ENCODE peak calls at places on chromosomes 7 and 10, in four cellular contexts. One of them, this sample, is unnamed.

GRCh38 chr7:119963654-119964053 is 309.3 kb upstream of the KCND2 start:
- DNase-seq in heart right ventricle: no peak
- DNase-seq in tibial artery: no peak
- DNase-seq in RWPE1: no peak
- DNase-seq in this sample: no peak

GRCh38 chr7:121620206-121620605 is 224.1 kb upstream of the FAM3C start:
- DNase-seq in heart right ventricle: no peak
- DNase-seq in tibial artery: no peak
- DNase-seq in RWPE1: no peak
- DNase-seq in this sample: no peak

GRCh38 chr7:30166841-30167235 is 32.1 kb downstream of the MTURN start:
- DNase-seq in heart right ventricle: no peak
- DNase-seq in tibial artery: no peak
- DNase-seq in RWPE1: no peak
- DNase-seq in this sample: no peak

GRCh38 chr7:43763183-43763582 is 4.7 kb downstream of the BLVRA start:
- DNase-seq in heart right ventricle: no peak
- DNase-seq in tibial artery: no peak
- DNase-seq in RWPE1: no peak
- DNase-seq in this sample: no peak

GRCh38 chr7:136369225-136369624 is 392.1 kb upstream of the MTPN start:
- DNase-seq in heart right ventricle: no peak
- DNase-seq in tibial artery: no peak
- DNase-seq in RWPE1: no peak
- DNase-seq in this sample: no peak

GRCh38 chr10:96577037-96577436 is 9.8 kb downstream of the TM9SF3 start:
- DNase-seq in heart right ventricle: no peak
- DNase-seq in tibial artery: no peak
- DNase-seq in RWPE1: no peak
- DNase-seq in this sample: no peak

GRCh38 chr7:84219310-84219709 is 24.7 kb upstream of the SEMA3A start:
- DNase-seq in heart right ventricle: no peak
- DNase-seq in tibial artery: no peak
- DNase-seq in RWPE1: no peak
- DNase-seq in this sample: no peak

GRCh38 chr7:38107486-38107893 is 70.6 kb upstream of the STARD3NL start:
- DNase-seq in heart right ventricle: no peak
- DNase-seq in tibial artery: peak
- DNase-seq in RWPE1: peak
- DNase-seq in this sample: no peak

GRCh38 chr7:78178319-78178718 is 379.7 kb downstream of the PHTF2 start:
- DNase-seq in heart right ventricle: no peak
- DNase-seq in tibial artery: no peak
- DNase-seq in RWPE1: no peak
- DNase-seq in this sample: no peak

GRCh38 chr7:23333671-23334246 is 34.6 kb downstream of the MALSU1 start:
- DNase-seq in heart right ventricle: peak
- DNase-seq in tibial artery: peak
- DNase-seq in RWPE1: peak
- DNase-seq in this sample: no peak

GRCh38 chr10:44752451-44753441 is 158.4 kb upstream of the TMEM72 start:
- DNase-seq in heart right ventricle: no peak
- DNase-seq in tibial artery: no peak
- DNase-seq in RWPE1: no peak
- DNase-seq in this sample: no peak

GRCh38 chr7:106329971-106330733 is 45.4 kb upstream of the NAMPT start:
- DNase-seq in heart right ventricle: no peak
- DNase-seq in tibial artery: no peak
- DNase-seq in RWPE1: no peak
- DNase-seq in this sample: no peak

GRCh38 chr10:70964881-70965280 is 76.5 kb upstream of the PCBD1 start:
- DNase-seq in heart right ventricle: no peak
- DNase-seq in tibial artery: no peak
- DNase-seq in RWPE1: no peak
- DNase-seq in this sample: no peak

GRCh38 chr10:101284171-101285092 is 55.2 kb upstream of the LBX1 start:
- DNase-seq in heart right ventricle: no peak
- DNase-seq in tibial artery: no peak
- DNase-seq in RWPE1: no peak
- DNase-seq in this sample: no peak

GRCh38 chr10:25068152-25069058 is 52.0 kb downstream of the THNSL1 start:
- DNase-seq in heart right ventricle: no peak
- DNase-seq in tibial artery: no peak
- DNase-seq in RWPE1: peak
- DNase-seq in this sample: no peak

GRCh38 chr10:16967866-16968721 is 150.9 kb upstream of the RSU1 start:
- DNase-seq in heart right ventricle: peak
- DNase-seq in tibial artery: no peak
- DNase-seq in RWPE1: peak
- DNase-seq in this sample: no peak

DNA sequence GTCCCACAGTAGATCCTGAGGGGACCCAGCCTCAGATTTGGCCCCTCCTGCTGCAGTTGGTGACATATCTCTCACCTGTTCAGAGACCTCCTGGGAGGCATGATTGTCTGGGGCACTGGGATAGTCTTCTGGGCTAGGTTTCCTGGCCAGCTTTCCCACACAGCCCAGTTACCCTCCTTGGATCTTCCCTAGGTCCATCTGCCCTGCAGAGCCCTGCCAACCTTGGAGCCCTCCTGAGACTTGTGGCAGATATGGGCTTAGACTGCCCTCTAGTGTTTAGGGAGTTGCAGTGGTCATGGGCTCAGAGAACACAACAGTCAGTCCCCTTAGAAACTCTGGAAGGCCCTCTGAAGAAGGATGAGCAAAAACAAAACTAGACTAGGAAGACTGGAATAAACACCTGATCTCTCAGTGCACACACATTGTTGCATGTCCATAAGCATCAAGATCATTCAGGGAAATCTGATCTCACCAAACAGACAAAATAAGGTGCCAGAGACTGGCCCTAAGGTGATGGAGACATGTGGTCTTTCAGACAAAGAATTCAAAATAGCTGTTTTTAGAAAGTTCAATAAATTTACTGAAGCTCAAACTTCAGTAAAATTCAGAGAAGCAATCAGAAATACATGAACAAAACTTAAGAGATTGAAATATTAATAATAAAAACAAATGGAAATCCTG is 324.6 kb downstream of the ATRNL1 start:
- DNase-seq in heart right ventricle: no peak
- DNase-seq in tibial artery: no peak
- DNase-seq in RWPE1: peak
- DNase-seq in this sample: no peak
- TF ChIP-seq CTCF in heart right ventricle: no peak
- TF ChIP-seq CTCF in tibial artery: no peak
- TF ChIP-seq CTCF in RWPE1: peak
- TF ChIP-seq CTCF in this sample: peak

GRCh38 chr10:6382081-6382480 is 179.3 kb downstream of the PFKFB3 start:
- DNase-seq in heart right ventricle: no peak
- DNase-seq in tibial artery: no peak
- DNase-seq in RWPE1: no peak
- DNase-seq in this sample: no peak

GRCh38 chr10:6384031-6384430 is 181.3 kb downstream of the PFKFB3 start:
- DNase-seq in heart right ventricle: no peak
- DNase-seq in tibial artery: no peak
- DNase-seq in RWPE1: no peak
- DNase-seq in this sample: no peak

GRCh38 chr10:6385683-6386082 is 183.0 kb downstream of the PFKFB3 start:
- DNase-seq in heart right ventricle: no peak
- DNase-seq in tibial artery: no peak
- DNase-seq in RWPE1: no peak
- DNase-seq in this sample: no peak

GRCh38 chr10:6384847-6385246 is 182.1 kb downstream of the PFKFB3 start:
- DNase-seq in heart right ventricle: no peak
- DNase-seq in tibial artery: no peak
- DNase-seq in RWPE1: no peak
- DNase-seq in this sample: no peak

DNA sequence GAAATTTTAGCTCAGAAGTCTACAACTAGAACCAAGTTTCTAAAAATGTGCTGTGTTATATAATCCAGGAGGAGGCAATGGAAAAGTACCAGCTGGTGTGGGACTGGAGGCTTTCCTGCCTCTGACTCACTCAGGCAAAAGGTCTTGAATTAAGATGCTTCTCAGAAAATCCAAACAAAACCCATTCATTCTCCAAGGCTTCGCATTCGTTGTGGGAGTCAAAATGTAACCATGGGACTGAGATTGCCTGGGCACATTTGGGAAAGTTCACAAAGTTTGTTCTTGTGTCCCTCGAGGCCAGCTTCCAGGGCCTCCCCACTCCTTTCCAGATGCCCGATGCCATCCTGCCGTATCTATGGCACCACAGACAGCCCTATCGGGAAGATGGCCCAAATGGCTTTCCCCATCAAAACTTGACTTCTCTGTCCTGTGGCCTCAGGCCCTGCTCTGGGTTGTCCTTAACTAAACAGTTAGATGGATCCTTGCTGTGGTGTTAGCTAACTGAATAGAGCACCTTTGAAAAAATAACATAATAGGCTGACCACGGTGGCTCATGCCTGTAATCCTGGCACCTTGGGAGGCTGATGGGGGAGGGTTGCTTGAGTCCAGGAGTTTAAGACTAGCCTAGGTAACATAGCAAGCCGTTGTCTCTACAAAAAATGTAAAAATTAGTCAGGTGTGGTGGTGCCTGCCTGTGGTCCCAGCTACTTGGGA is 180.5 kb downstream of the PFKFB3 start:
- DNase-seq in heart right ventricle: no peak
- DNase-seq in tibial artery: no peak
- DNase-seq in RWPE1: no peak
- DNase-seq in this sample: no peak
- TF ChIP-seq CTCF in heart right ventricle: no peak
- TF ChIP-seq CTCF in tibial artery: no peak
- TF ChIP-seq CTCF in RWPE1: no peak
- TF ChIP-seq CTCF in this sample: no peak

GRCh38 chr7:666454-667292 is 59.8 kb upstream of the DNAAF5 start:
- DNase-seq in heart right ventricle: no peak
- DNase-seq in tibial artery: peak
- DNase-seq in RWPE1: no peak
- DNase-seq in this sample: no peak

GRCh38 chr7:668139-668871 is 58.2 kb upstream of the DNAAF5 start:
- DNase-seq in heart right ventricle: no peak
- DNase-seq in tibial artery: peak
- DNase-seq in RWPE1: no peak
- DNase-seq in this sample: no peak

GRCh38 chr7:665251-665650 is 61.2 kb upstream of the DNAAF5 start:
- DNase-seq in heart right ventricle: no peak
- DNase-seq in tibial artery: no peak
- DNase-seq in RWPE1: no peak
- DNase-seq in this sample: no peak

GRCh38 chr7:664402-664775 is 62.1 kb upstream of the DNAAF5 start:
- DNase-seq in heart right ventricle: no peak
- DNase-seq in tibial artery: no peak
- DNase-seq in RWPE1: no peak
- DNase-seq in this sample: no peak

GRCh38 chr7:665751-666453 is 60.6 kb upstream of the DNAAF5 start:
- DNase-seq in heart right ventricle: peak
- DNase-seq in tibial artery: peak
- DNase-seq in RWPE1: no peak
- DNase-seq in this sample: no peak
- TF ChIP-seq CTCF in heart right ventricle: no peak
- TF ChIP-seq CTCF in tibial artery: peak
- TF ChIP-seq CTCF in RWPE1: no peak
- TF ChIP-seq CTCF in this sample: no peak

DNA sequence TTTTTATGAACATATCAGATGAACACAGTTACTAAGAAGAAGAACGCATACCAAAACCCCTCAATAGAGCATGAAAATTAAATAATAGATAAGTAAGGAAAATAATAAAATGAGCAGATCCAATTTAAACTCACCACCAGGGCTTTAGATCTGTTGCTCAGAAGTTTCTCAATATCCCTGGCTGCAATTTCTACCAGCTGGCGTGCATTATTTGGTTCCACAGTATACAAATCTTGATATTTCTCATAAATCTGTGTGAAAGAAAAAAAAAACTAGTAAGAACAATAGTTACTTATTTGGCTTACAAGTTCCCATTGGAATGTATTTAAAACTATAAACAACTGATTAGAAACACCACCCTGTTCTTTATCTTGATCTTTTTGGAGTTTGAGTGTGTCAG is 108.6 kb downstream of the CACNA2D1 start:
- DNase-seq in heart right ventricle: no peak
- DNase-seq in tibial artery: no peak
- DNase-seq in RWPE1: no peak
- DNase-seq in this sample: no peak
- TF ChIP-seq CTCF in heart right ventricle: no peak
- TF ChIP-seq CTCF in tibial artery: no peak
- TF ChIP-seq CTCF in RWPE1: no peak
- TF ChIP-seq CTCF in this sample: no peak

GRCh38 chr10:49609283-49610014 is 661 bp upstream of the SLC18A3 start:
- DNase-seq in heart right ventricle: no peak
- DNase-seq in tibial artery: no peak
- DNase-seq in RWPE1: no peak
- DNase-seq in this sample: no peak
- TF ChIP-seq CTCF in heart right ventricle: no peak
- TF ChIP-seq CTCF in tibial artery: no peak
- TF ChIP-seq CTCF in RWPE1: no peak
- TF ChIP-seq CTCF in this sample: no peak

This sample was measured in type B pancreatic cell.